ENCODE peak calls at places on chromosomes 7 and 10, in seven cellular contexts. J is colonic mucosa, B is AG10803, N is left ventricle myocardium inferior, Y is Panc1, K is retinal pigment epithelial cell, L is thoracic aorta. X is an unnamed sample.

GRCh38 chr10:131923059-131923756 is 22.4 kb downstream of the PPP2R2D start:
- DNase-seq in L (no peak), B (no peak), Y (no peak), J (no peak), N (no peak), K (no peak), X (no peak)

GRCh38 chr7:15199482-15199881 is 296.9 kb upstream of the DGKB start:
- DNase-seq in Y (no peak), B (peak; percentile 2), L (no peak), N (no peak), J (no peak), K (no peak), X (no peak)

GRCh38 chr10:78194539-78195402 is 161.1 kb downstream of the RPS24 start:
- DNase-seq in K (no peak), B (no peak), Y (no peak), L (no peak), J (no peak), N (no peak), X (no peak)

GRCh38 chr7:9681284-9681683 is 1247.9 kb downstream of the NXPH1 start:
- DNase-seq in J (no peak), N (no peak), B (no peak), L (no peak), K (no peak), Y (no peak), X (no peak)

GRCh38 chr10:99364125-99364524 is 35.0 kb downstream of the CNNM1 start:
- DNase-seq in L (no peak), B (peak; percentile 91), J (no peak), N (no peak), Y (no peak), K (peak; percentile 71), X (no peak)

GRCh38 chr7:155583636-155584035 is 37.3 kb upstream of the CNPY1 start:
- DNase-seq in L (no peak), K (no peak), Y (no peak), J (no peak), B (no peak), N (no peak), X (no peak)

GRCh38 chr7:18693401-18693800 is 197.9 kb downstream of the HDAC9 start:
- DNase-seq in K (peak; percentile 29), N (no peak), L (no peak), B (peak; percentile 96), Y (peak; percentile 22), J (no peak), X (no peak)

GRCh38 chr7:96179863-96180262 is 142.0 kb downstream of the SLC25A13 start:
- DNase-seq in N (no peak), K (no peak), L (no peak), B (peak; percentile 21), Y (no peak), J (no peak), X (no peak)

GRCh38 chr10:12465385-12466136 is 116.2 kb downstream of the CAMK1D start:
- DNase-seq in L (no peak), B (no peak), J (no peak), K (no peak), Y (no peak), N (no peak), X (no peak)

GRCh38 chr7:29748286-29749099 is 57.8 kb upstream of the WIPF3 start:
- DNase-seq in J (no peak), Y (peak; percentile 51), K (peak; percentile 8), B (peak; percentile 60), L (no peak), N (no peak), X (no peak)

GRCh38 chr7:130421685-130422084 is 19.1 kb downstream of the CEP41 start:
- DNase-seq in Y (no peak), L (no peak), K (no peak), J (no peak), B (peak; percentile 73), N (no peak), X (no peak)

GRCh38 chr10:131928248-131929095 is 27.7 kb downstream of the PPP2R2D start:
- DNase-seq in B (no peak), K (no peak), L (no peak), Y (no peak), N (peak; percentile 38), J (no peak), X (no peak)

GRCh38 chr7:152313879-152314604 is 121.8 kb downstream of the KMT2C start:
- DNase-seq in J (no peak), B (peak; percentile 69), N (no peak), K (peak; percentile 92), Y (peak; percentile 27), L (no peak), X (no peak)

GRCh38 chr7:16203065-16203464 is 218.3 kb downstream of the CRPPA start:
- DNase-seq in Y (no peak), J (peak; percentile 71), L (no peak), K (no peak), B (no peak), N (no peak), X (no peak)

GRCh38 chr10:114322344-114322743 is 82.0 kb downstream of the AFAP1L2 start:
- DNase-seq in B (no peak), K (no peak), N (no peak), J (no peak), L (no peak), Y (no peak), X (no peak)
- TF ChIP-seq CTCF in B (no peak), K (no peak), N (no peak), J (no peak), L (no peak), Y (no peak), X (no peak)

DNA sequence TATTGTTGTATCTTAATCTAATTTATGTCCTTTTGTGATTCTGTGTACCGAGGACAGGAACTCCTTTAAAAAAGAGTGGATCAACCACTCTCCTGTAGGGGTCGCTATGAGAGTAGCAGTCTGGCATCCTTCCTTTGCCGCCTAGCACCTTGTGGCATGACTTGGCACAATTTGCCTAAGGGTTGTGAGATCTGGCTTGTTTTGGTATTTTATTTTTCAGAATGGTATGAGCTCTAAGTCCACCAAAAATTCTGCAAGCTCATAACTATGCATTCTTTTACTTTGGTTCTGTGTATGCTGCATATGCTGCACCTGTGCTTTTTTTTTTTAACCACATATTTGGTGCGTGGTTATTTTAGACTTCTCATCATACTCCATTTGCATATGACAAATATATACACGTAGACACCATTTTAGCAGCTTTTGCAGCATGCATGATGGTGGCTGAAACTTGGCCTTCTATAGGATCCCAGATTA is 112.8 kb downstream of the CDK14 start:
- DNase-seq in J (peak; percentile 63), B (peak; percentile 48), Y (peak; percentile 22), N (no peak), L (no peak), K (no peak), X (peak; percentile 17)
- TF ChIP-seq CTCF in J (peak; percentile 63), B (peak; percentile 53), Y (peak; percentile 67), N (peak; percentile 47), L (peak; percentile 16), K (peak; percentile 73), X (peak; percentile 66)

GRCh38 chr10:118775478-118775877 is 20.7 kb upstream of the CACUL1 start:
- DNase-seq in B (no peak), Y (no peak), K (no peak), J (no peak), N (no peak), L (no peak), X (no peak)
- TF ChIP-seq CTCF in B (no peak), Y (no peak), K (peak; percentile 36), J (no peak), N (no peak), L (no peak), X (peak; percentile 24)

DNA sequence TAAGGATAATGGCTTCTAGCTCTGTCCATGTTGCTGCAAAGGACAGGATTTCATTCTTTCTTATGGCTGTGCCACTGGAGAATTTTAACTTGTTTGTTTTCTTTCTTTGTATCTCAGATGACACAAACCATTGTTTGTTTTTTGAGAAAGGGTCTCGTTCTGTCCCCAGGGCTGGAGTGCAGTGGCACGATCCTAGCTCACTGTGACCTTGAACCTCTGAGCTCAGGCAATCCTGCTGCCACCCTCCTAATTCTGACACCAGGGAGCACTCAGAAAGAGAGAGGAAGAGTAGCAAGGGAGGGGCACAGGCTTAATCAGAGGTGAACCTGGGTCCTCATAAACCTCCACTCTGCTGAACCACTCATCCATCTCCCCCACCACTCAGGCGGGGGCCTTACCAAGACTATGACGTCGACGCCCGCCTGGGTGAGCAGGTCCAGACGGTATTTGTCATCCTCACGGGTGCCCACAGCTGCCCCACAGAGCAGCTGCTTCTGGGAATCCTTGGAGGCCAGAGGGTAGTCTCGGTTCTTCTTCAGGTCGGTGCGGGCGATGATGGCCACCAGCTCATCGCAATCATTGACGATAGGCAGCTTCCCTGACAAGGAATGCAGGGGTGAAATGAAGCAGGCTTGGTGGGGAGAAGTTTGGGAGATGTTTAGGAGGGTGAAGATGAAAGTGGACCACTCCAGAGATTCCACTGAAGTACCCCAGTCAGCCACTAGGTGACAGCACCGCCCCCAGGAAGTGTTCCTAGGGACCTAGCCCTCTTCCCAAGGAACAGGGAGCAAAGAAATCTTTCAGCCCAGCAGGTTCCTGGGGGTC is 11.6 kb downstream of the IMPDH1 start:
- DNase-seq in N (peak; percentile 53), K (no peak), L (no peak), B (peak; percentile 37), J (peak; percentile 71), Y (peak; percentile 45), X (peak; percentile 74)
- TF ChIP-seq CTCF in N (peak; percentile 96), K (peak; percentile 99), L (peak; percentile 96), B (peak; percentile 92), J (peak; percentile 93), Y (peak; percentile 97), X (peak; percentile 83)

DNA sequence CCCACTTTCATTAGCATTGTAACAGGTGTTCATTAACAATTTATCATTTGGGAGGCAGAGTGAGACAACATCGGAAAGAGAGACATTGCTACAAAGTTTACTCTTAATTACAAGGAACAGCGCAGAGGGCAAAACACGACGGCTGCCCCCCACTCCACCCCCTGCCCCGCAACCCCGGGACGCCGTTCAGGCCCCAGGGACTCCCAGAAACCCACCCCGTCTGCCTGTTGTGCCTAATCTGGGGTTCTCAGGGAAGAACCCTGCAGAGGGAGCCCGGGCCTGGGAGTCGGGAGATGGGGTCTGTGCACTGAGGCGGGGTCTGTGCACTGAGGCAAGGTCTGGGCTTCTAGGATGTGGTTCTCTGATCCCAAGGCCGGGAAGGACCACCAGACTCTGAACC is 25.2 kb downstream of the UNCX start:
- DNase-seq in Y (no peak), N (no peak), K (no peak), J (no peak), B (no peak), L (no peak), X (no peak)
- TF ChIP-seq CTCF in Y (no peak), N (no peak), K (no peak), J (no peak), B (no peak), L (no peak), X (no peak)

DNA sequence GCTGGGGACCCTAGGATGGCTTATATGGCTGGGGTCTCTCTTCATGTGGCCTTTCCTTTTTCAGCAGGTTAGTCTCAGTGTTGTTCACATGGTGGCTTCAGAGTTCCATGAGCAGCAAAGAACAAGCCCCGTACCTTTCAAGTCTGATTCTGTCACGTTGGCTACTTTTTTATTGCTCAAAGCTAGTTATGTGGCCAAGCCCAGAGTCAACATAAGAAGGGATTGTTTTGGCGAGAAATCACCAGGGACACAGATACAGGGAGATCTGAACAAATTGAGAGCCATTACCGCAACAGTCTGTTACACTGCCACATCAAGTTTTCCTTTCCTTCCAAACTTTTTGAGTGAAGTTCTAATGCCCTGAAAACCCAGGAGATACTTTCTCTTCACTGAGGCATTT is 770.5 kb downstream of the LRMDA start:
- DNase-seq in Y (no peak), J (no peak), L (no peak), N (no peak), K (no peak), B (no peak), X (no peak)
- TF ChIP-seq CTCF in Y (no peak), J (no peak), L (no peak), N (no peak), K (no peak), B (no peak), X (no peak)

X was measured in neural crest cell.